ENCODE peak calls at places on chromosomes 4 and X, in six cellular contexts. One of them, this sample, is unnamed.

GRCh38 chrX:97397371-97397770 is 513.7 kb downstream of the RPA4 start:
- DNase-seq in stimulated activated naive B cell treated with anti-CD40 and anti-IgM and Interleukin-4, amounts not matched to agents 10 μg/mL and 1 μg/mL and 100 μg/mL, for 72 hours: no peak
- DNase-seq in GM06990: no peak
- DNase-seq in activated CD8-positive, alpha-beta memory T cell treated with anti-CD3 and anti-CD28 coated beads for 4 hours: no peak
- DNase-seq in ovary: no peak
- DNase-seq in astrocyte of the hippocampus: peak
- DNase-seq in this sample: no peak

GRCh38 chr4:74111990-74112389 is 13.0 kb upstream of the CXCL2 start:
- DNase-seq in stimulated activated naive B cell treated with anti-CD40 and anti-IgM and Interleukin-4, amounts not matched to agents 10 μg/mL and 1 μg/mL and 100 μg/mL, for 72 hours: no peak
- DNase-seq in GM06990: no peak
- DNase-seq in activated CD8-positive, alpha-beta memory T cell treated with anti-CD3 and anti-CD28 coated beads for 4 hours: no peak
- DNase-seq in ovary: no peak
- DNase-seq in astrocyte of the hippocampus: peak
- DNase-seq in this sample: no peak

GRCh38 chrX:69262036-69262905 is 97.0 kb upstream of the PJA1 start:
- DNase-seq in stimulated activated naive B cell treated with anti-CD40 and anti-IgM and Interleukin-4, amounts not matched to agents 10 μg/mL and 1 μg/mL and 100 μg/mL, for 72 hours: no peak
- DNase-seq in GM06990: no peak
- DNase-seq in activated CD8-positive, alpha-beta memory T cell treated with anti-CD3 and anti-CD28 coated beads for 4 hours: no peak
- DNase-seq in ovary: peak
- DNase-seq in astrocyte of the hippocampus: peak
- DNase-seq in this sample: no peak

GRCh38 chr4:86387013-86387412 is 27.2 kb upstream of the MAPK10 start:
- DNase-seq in stimulated activated naive B cell treated with anti-CD40 and anti-IgM and Interleukin-4, amounts not matched to agents 10 μg/mL and 1 μg/mL and 100 μg/mL, for 72 hours: no peak
- DNase-seq in GM06990: no peak
- DNase-seq in activated CD8-positive, alpha-beta memory T cell treated with anti-CD3 and anti-CD28 coated beads for 4 hours: no peak
- DNase-seq in ovary: no peak
- DNase-seq in astrocyte of the hippocampus: no peak
- DNase-seq in this sample: no peak

GRCh38 chr4:156981262-156981661 is 9.7 kb upstream of the PDGFC start:
- DNase-seq in stimulated activated naive B cell treated with anti-CD40 and anti-IgM and Interleukin-4, amounts not matched to agents 10 μg/mL and 1 μg/mL and 100 μg/mL, for 72 hours: no peak
- DNase-seq in GM06990: no peak
- DNase-seq in activated CD8-positive, alpha-beta memory T cell treated with anti-CD3 and anti-CD28 coated beads for 4 hours: no peak
- DNase-seq in ovary: no peak
- DNase-seq in astrocyte of the hippocampus: no peak
- DNase-seq in this sample: no peak

GRCh38 chrX:37060999-37061398 is 52.8 kb downstream of the FAM47C start:
- DNase-seq in stimulated activated naive B cell treated with anti-CD40 and anti-IgM and Interleukin-4, amounts not matched to agents 10 μg/mL and 1 μg/mL and 100 μg/mL, for 72 hours: no peak
- DNase-seq in GM06990: no peak
- DNase-seq in activated CD8-positive, alpha-beta memory T cell treated with anti-CD3 and anti-CD28 coated beads for 4 hours: no peak
- DNase-seq in ovary: no peak
- DNase-seq in astrocyte of the hippocampus: peak
- DNase-seq in this sample: no peak

GRCh38 chrX:137565921-137566745 is at the start of gene ZIC3:
- DNase-seq in stimulated activated naive B cell treated with anti-CD40 and anti-IgM and Interleukin-4, amounts not matched to agents 10 μg/mL and 1 μg/mL and 100 μg/mL, for 72 hours: no peak
- DNase-seq in GM06990: no peak
- DNase-seq in activated CD8-positive, alpha-beta memory T cell treated with anti-CD3 and anti-CD28 coated beads for 4 hours: no peak
- DNase-seq in ovary: peak
- DNase-seq in astrocyte of the hippocampus: peak
- DNase-seq in this sample: no peak

GRCh38 chr4:122577808-122578781 is 42.8 kb downstream of the IL21 start:
- DNase-seq in stimulated activated naive B cell treated with anti-CD40 and anti-IgM and Interleukin-4, amounts not matched to agents 10 μg/mL and 1 μg/mL and 100 μg/mL, for 72 hours: peak
- DNase-seq in GM06990: no peak
- DNase-seq in activated CD8-positive, alpha-beta memory T cell treated with anti-CD3 and anti-CD28 coated beads for 4 hours: peak
- DNase-seq in ovary: no peak
- DNase-seq in astrocyte of the hippocampus: peak
- DNase-seq in this sample: no peak

GRCh38 chr4:14679906-14680305 is 322.4 kb upstream of the CPEB2 start:
- DNase-seq in stimulated activated naive B cell treated with anti-CD40 and anti-IgM and Interleukin-4, amounts not matched to agents 10 μg/mL and 1 μg/mL and 100 μg/mL, for 72 hours: no peak
- DNase-seq in GM06990: no peak
- DNase-seq in activated CD8-positive, alpha-beta memory T cell treated with anti-CD3 and anti-CD28 coated beads for 4 hours: no peak
- DNase-seq in ovary: no peak
- DNase-seq in astrocyte of the hippocampus: no peak
- DNase-seq in this sample: no peak

GRCh38 chrX:119505945-119506344 is 37.7 kb downstream of the SLC25A5 start:
- DNase-seq in stimulated activated naive B cell treated with anti-CD40 and anti-IgM and Interleukin-4, amounts not matched to agents 10 μg/mL and 1 μg/mL and 100 μg/mL, for 72 hours: no peak
- DNase-seq in GM06990: no peak
- DNase-seq in activated CD8-positive, alpha-beta memory T cell treated with anti-CD3 and anti-CD28 coated beads for 4 hours: no peak
- DNase-seq in ovary: no peak
- DNase-seq in astrocyte of the hippocampus: no peak
- DNase-seq in this sample: no peak

GRCh38 chr4:173411106-173411703 is 12.3 kb upstream of the SCRG1 start:
- DNase-seq in stimulated activated naive B cell treated with anti-CD40 and anti-IgM and Interleukin-4, amounts not matched to agents 10 μg/mL and 1 μg/mL and 100 μg/mL, for 72 hours: no peak
- DNase-seq in GM06990: no peak
- DNase-seq in activated CD8-positive, alpha-beta memory T cell treated with anti-CD3 and anti-CD28 coated beads for 4 hours: no peak
- DNase-seq in ovary: no peak
- DNase-seq in astrocyte of the hippocampus: no peak
- DNase-seq in this sample: no peak

GRCh38 chrX:104522386-104522785 is 43.6 kb upstream of the IL1RAPL2 start:
- DNase-seq in stimulated activated naive B cell treated with anti-CD40 and anti-IgM and Interleukin-4, amounts not matched to agents 10 μg/mL and 1 μg/mL and 100 μg/mL, for 72 hours: no peak
- DNase-seq in GM06990: no peak
- DNase-seq in activated CD8-positive, alpha-beta memory T cell treated with anti-CD3 and anti-CD28 coated beads for 4 hours: no peak
- DNase-seq in ovary: no peak
- DNase-seq in astrocyte of the hippocampus: no peak
- DNase-seq in this sample: no peak

GRCh38 chrX:131752493-131753198 is 208.8 kb downstream of the OR13H1 start:
- DNase-seq in stimulated activated naive B cell treated with anti-CD40 and anti-IgM and Interleukin-4, amounts not matched to agents 10 μg/mL and 1 μg/mL and 100 μg/mL, for 72 hours: peak
- DNase-seq in GM06990: peak
- DNase-seq in activated CD8-positive, alpha-beta memory T cell treated with anti-CD3 and anti-CD28 coated beads for 4 hours: no peak
- DNase-seq in ovary: peak
- DNase-seq in astrocyte of the hippocampus: peak
- DNase-seq in this sample: no peak

GRCh38 chrX:145817666-145818521 is at the start of gene SLITRK2:
- DNase-seq in stimulated activated naive B cell treated with anti-CD40 and anti-IgM and Interleukin-4, amounts not matched to agents 10 μg/mL and 1 μg/mL and 100 μg/mL, for 72 hours: no peak
- DNase-seq in GM06990: no peak
- DNase-seq in activated CD8-positive, alpha-beta memory T cell treated with anti-CD3 and anti-CD28 coated beads for 4 hours: no peak
- DNase-seq in ovary: no peak
- DNase-seq in astrocyte of the hippocampus: peak
- DNase-seq in this sample: no peak

GRCh38 chr4:106351016-106351415 is 17.6 kb downstream of the GIMD1 start:
- DNase-seq in stimulated activated naive B cell treated with anti-CD40 and anti-IgM and Interleukin-4, amounts not matched to agents 10 μg/mL and 1 μg/mL and 100 μg/mL, for 72 hours: no peak
- DNase-seq in GM06990: no peak
- DNase-seq in activated CD8-positive, alpha-beta memory T cell treated with anti-CD3 and anti-CD28 coated beads for 4 hours: no peak
- DNase-seq in ovary: no peak
- DNase-seq in astrocyte of the hippocampus: no peak
- DNase-seq in this sample: no peak